ENCODE peak calls at places on chromosomes 7 and 10, in five cellular contexts. T is astrocyte of the spinal cord, U is K562, Z is epithelial cell of esophagus, L is NT2/D1. B is an unnamed sample.

GRCh38 chr10:94991243-94991888 is 52.9 kb downstream of the CYP2C9 start:
- DNase-seq in L (no peak), T (no peak), U (no peak), Z (peak; percentile 32), B (peak; percentile 51)

GRCh38 chr7:771241-772004 is 44.3 kb upstream of the PRKAR1B start:
- DNase-seq in U (no peak), T (peak; percentile 69), Z (no peak), L (no peak), B (no peak)

GRCh38 chr7:27095050-27095896 is 527 bp downstream of the HOXA1 start:
- DNase-seq in Z (no peak), U (no peak), L (no peak), T (peak; percentile 45), B (peak; percentile 63)

GRCh38 chr7:30412810-30413504 is 65.6 kb downstream of the NOD1 start:
- DNase-seq in Z (peak; percentile 75), U (peak; percentile 48), T (peak; percentile 85), L (peak; percentile 84), B (peak; percentile 83)

GRCh38 chr7:50347693-50348092 is 43.2 kb downstream of the IKZF1 start:
- DNase-seq in U (no peak), T (no peak), Z (no peak), L (no peak), B (peak; percentile 8)

GRCh38 chr7:116672596-116673503 is 854 bp downstream of the MET start:
- DNase-seq in T (no peak), L (no peak), U (no peak), Z (peak; percentile 72), B (peak; percentile 67)

GRCh38 chr10:88986549-88987242 is 3.9 kb upstream of the FAS start:
- DNase-seq in Z (peak; percentile 60), L (no peak), U (peak; percentile 11), T (peak; percentile 53), B (no peak)

GRCh38 chr7:157786375-157787274 is 449.8 kb downstream of the DNAJB6 start:
- DNase-seq in T (no peak), L (no peak), Z (no peak), U (no peak), B (no peak)

GRCh38 chr7:104431930-104432329 is 103.5 kb downstream of the LHFPL3 start:
- DNase-seq in T (no peak), Z (no peak), U (no peak), L (no peak), B (peak; percentile 58)

GRCh38 chr10:31322647-31323046 is 3.6 kb downstream of the ZEB1 start:
- DNase-seq in T (no peak), Z (no peak), L (no peak), U (no peak), B (no peak)

GRCh38 chr10:104299031-104299904 is 30.3 kb downstream of the GSTO2 start:
- DNase-seq in T (peak; percentile 83), U (no peak), L (no peak), Z (no peak), B (no peak)

GRCh38 chr10:34333513-34333912 is 481.6 kb downstream of the PARD3 start:
- DNase-seq in L (no peak), T (no peak), U (no peak), Z (peak; percentile 70), B (no peak)

GRCh38 chr10:101073631-101074030 is 11.8 kb downstream of the KAZALD1 start:
- DNase-seq in L (no peak), U (no peak), T (no peak), Z (no peak), B (peak; percentile 67)

GRCh38 chr7:82202965-82203364 is 240.6 kb downstream of the CACNA2D1 start:
- DNase-seq in T (no peak), Z (no peak), L (no peak), U (no peak), B (no peak)

GRCh38 chr10:78316451-78316931 is 282.8 kb downstream of the RPS24 start:
- DNase-seq in L (no peak), Z (no peak), U (no peak), T (no peak), B (peak; percentile 28)

GRCh38 chr10:29838529-29838928 is 203.8 kb upstream of the SVIL start:
- DNase-seq in U (no peak), T (no peak), L (no peak), Z (no peak), B (no peak)

GRCh38 chr10:79331709-79332108 is 15.6 kb upstream of the PPIF start:
- DNase-seq in Z (peak; percentile 98), T (peak; percentile 60), U (no peak), L (no peak), B (no peak)

GRCh38 chr10:102678842-102679289 is 34.6 kb downstream of the TRIM8 start:
- DNase-seq in Z (peak; percentile 58), L (peak; percentile 50), U (peak; percentile 66), T (peak; percentile 56), B (peak; percentile 97)

GRCh38 chr10:90193240-90193985 is 492.0 kb downstream of the KIF20B start:
- DNase-seq in T (peak; percentile 56), U (no peak), L (no peak), Z (peak; percentile 8), B (no peak)

GRCh38 chr7:151437163-151437553 is 2.8 kb downstream of the CRYGN start:
- DNase-seq in U (no peak), T (no peak), Z (no peak), L (no peak), B (no peak)

GRCh38 chr7:41733063-41733398 is 30.1 kb upstream of the INHBA start:
- DNase-seq in U (no peak), Z (peak; percentile 61), L (no peak), T (no peak), B (no peak)

GRCh38 chr7:134434701-134435100 is 24.2 kb downstream of the AKR1B1 start:
- DNase-seq in U (no peak), Z (no peak), L (no peak), T (no peak), B (peak; percentile 26)

GRCh38 chr10:103627893-103628292 is 134.4 kb downstream of the NEURL1 start:
- DNase-seq in L (no peak), U (no peak), T (no peak), Z (no peak), B (no peak)

GRCh38 chr10:107340345-107340744 is 175.8 kb upstream of the SORCS1 start:
- DNase-seq in U (no peak), L (no peak), Z (no peak), T (no peak), B (no peak)

GRCh38 chr10:13741438-13741837 is 154.7 kb downstream of the PRPF18 start:
- DNase-seq in L (no peak), T (no peak), Z (no peak), U (no peak), B (no peak)

DNA sequence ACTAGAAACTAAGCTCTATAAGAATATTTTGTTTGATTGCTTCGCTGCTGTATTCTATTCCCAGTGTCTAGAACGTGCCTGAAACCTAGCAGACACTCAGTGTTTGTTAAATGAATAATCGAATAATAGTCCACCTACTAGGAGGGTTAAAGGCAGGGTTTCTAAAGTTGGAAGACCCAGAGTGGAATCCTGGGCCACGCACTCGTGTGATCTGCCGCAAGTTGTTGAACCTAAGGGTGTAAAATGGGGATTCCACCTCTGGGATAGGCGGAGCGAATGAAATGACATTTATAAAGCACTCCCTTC is 702 bp upstream of the AGFG2 start:
- DNase-seq in L (no peak), T (no peak), U (peak; percentile 68), Z (no peak), B (no peak)
- H3K4me3 ChIP-seq in L (peak overlapping the region; percentile 23), T (peak overlapping the region; percentile 40), U (peak overlapping the region; percentile 33), Z (peak overlapping the region; percentile 49), B (peak overlapping the region; percentile 96)

GRCh38 chr7:13986208-13986607 is 3.3 kb downstream of the ETV1 start:
- DNase-seq in Z (no peak), L (no peak), U (no peak), T (peak; percentile 18), B (no peak)
- H3K4me3 ChIP-seq in Z (no peak overlapping the region), L (no peak overlapping the region), U (peak overlapping the region; percentile 24), T (peak overlapping the region; percentile 35), B (peak overlapping the region; percentile 71)

GRCh38 chr7:127389321-127389720 is 3.2 kb downstream of the ZNF800 start:
- DNase-seq in L (no peak), U (no peak), T (no peak), Z (no peak), B (no peak)
- H3K4me3 ChIP-seq in L (no peak overlapping the region), U (no peak overlapping the region), T (no peak overlapping the region), Z (no peak overlapping the region), B (no peak overlapping the region)

GRCh38 chr10:117132751-117133231 is 5.3 kb downstream of the VAX1 start:
- DNase-seq in U (no peak), T (no peak), L (no peak), Z (no peak), B (peak; percentile 77)
- H3K4me3 ChIP-seq in U (no peak overlapping the region), T (no peak overlapping the region), L (no peak overlapping the region), Z (no peak overlapping the region), B (peak overlapping the region; percentile 65)

GRCh38 chr7:13161125-13161524 is 473.7 kb downstream of the ARL4A start:
- DNase-seq in U (no peak), L (no peak), T (no peak), Z (no peak), B (no peak)
- H3K4me3 ChIP-seq in U (no peak overlapping the region), L (no peak overlapping the region), T (no peak overlapping the region), Z (no peak overlapping the region), B (no peak overlapping the region)

B was measured in endodermal cell.